ENCODE peak calls at places on chromosomes 12 and 14, in six cellular contexts. N is foreskin keratinocyte, C is neuronal stem cell, A is fibroblast of lung, O is cardiac muscle cell, Y is IMR-90. S is an unnamed sample.

GRCh38 chr12:88338486-88338885 is 196.4 kb downstream of the TMTC3 start:
- DNase-seq in N (no peak), C (no peak), A (peak; percentile 49), O (no peak), Y (no peak), S (no peak)

GRCh38 chr12:14810953-14811483 is 3.0 kb downstream of the SMCO3 start:
- DNase-seq in N (no peak), C (no peak), A (peak; percentile 27), O (no peak), Y (peak; percentile 33), S (no peak)

GRCh38 chr14:24054324-24054641 is 2.5 kb downstream of the CARMIL3 start:
- DNase-seq in N (no peak), C (no peak), A (no peak), O (no peak), Y (no peak), S (no peak)

GRCh38 chr14:64541261-64541970 is 875 bp downstream of the HSPA2 start:
- DNase-seq in N (no peak), C (no peak), A (peak; percentile 18), O (no peak), Y (no peak), S (peak; percentile 10)

GRCh38 chr14:80356413-80356812 is 145.1 kb upstream of the DIO2 start:
- DNase-seq in N (no peak), C (no peak), A (peak; percentile 24), O (peak; percentile 16), Y (peak; percentile 40), S (no peak)

GRCh38 chr14:104865069-104865630 is at the start of gene CEP170B:
- DNase-seq in N (no peak), C (no peak), A (peak; percentile 28), O (peak; percentile 63), Y (peak; percentile 21), S (peak; percentile 28)

GRCh38 chr14:81435578-81436295 is 35.6 kb upstream of the STON2 start:
- DNase-seq in N (peak; percentile 60), C (peak; percentile 70), A (peak; percentile 44), O (peak; percentile 83), Y (peak; percentile 2), S (no peak)

GRCh38 chr12:66232258-66232657 is 43.2 kb downstream of the IRAK3 start:
- DNase-seq in N (no peak), C (no peak), A (no peak), O (no peak), Y (no peak), S (no peak)

GRCh38 chr14:64501326-64502171 is 2.1 kb downstream of the ZBTB25 start:
- DNase-seq in N (no peak), C (no peak), A (peak; percentile 82), O (no peak), Y (peak; percentile 38), S (peak; percentile 3)

GRCh38 chr12:52771088-52771487 is 6.1 kb downstream of the KRT76 start:
- DNase-seq in N (no peak), C (no peak), A (no peak), O (no peak), Y (no peak), S (no peak)

GRCh38 chr14:57364659-57365450 is 25.5 kb upstream of the NAA30 start:
- DNase-seq in N (no peak), C (no peak), A (no peak), O (no peak), Y (no peak), S (no peak)

GRCh38 chr12:94618995-94619695 is 31.2 kb downstream of the TMCC3 start:
- DNase-seq in N (peak; percentile 99), C (no peak), A (peak; percentile 92), O (no peak), Y (peak; percentile 93), S (no peak)

GRCh38 chr12:42426733-42427132 is 100.8 kb downstream of the PPHLN1 start:
- DNase-seq in N (peak; percentile 62), C (no peak), A (peak; percentile 83), O (no peak), Y (peak; percentile 72), S (no peak)

GRCh38 chr12:14930299-14930698 is 8.0 kb downstream of the ERP27 start:
- DNase-seq in N (no peak), C (no peak), A (peak; percentile 29), O (no peak), Y (peak; percentile 27), S (no peak)

GRCh38 chr12:24226745-24227350 is 277.4 kb upstream of the SOX5 start:
- DNase-seq in N (peak; percentile 63), C (no peak), A (peak; percentile 96), O (no peak), Y (peak; percentile 91), S (no peak)

GRCh38 chr14:105097797-105098127 is 32.5 kb upstream of the GPR132 start:
- DNase-seq in N (no peak), C (no peak), A (no peak), O (no peak), Y (no peak), S (no peak)

GRCh38 chr12:111692575-111693210 is 6.8 kb downstream of the ACAD10 start:
- DNase-seq in N (no peak), C (no peak), A (no peak), O (no peak), Y (peak; percentile 15), S (no peak)

GRCh38 chr12:13001725-13002040 is 1.6 kb upstream of the HEBP1 start:
- DNase-seq in N (no peak), C (no peak), A (no peak), O (no peak), Y (no peak), S (no peak)

GRCh38 chr14:90969493-90970166 is 90.8 kb downstream of the RPS6KA5 start:
- DNase-seq in N (no peak), C (no peak), A (peak; percentile 10), O (no peak), Y (no peak), S (no peak)

GRCh38 chr12:13255792-13256704 is 59.5 kb downstream of the EMP1 start:
- DNase-seq in N (peak; percentile 69), C (peak; percentile 93), A (peak; percentile 88), O (peak; percentile 90), Y (peak; percentile 92), S (peak; percentile 75)

GRCh38 chr12:75890141-75890540 is 141.4 kb downstream of the PHLDA1 start:
- DNase-seq in N (no peak), C (no peak), A (peak; percentile 50), O (no peak), Y (peak; percentile 34), S (no peak)

GRCh38 chr12:122081108-122081696 is 2.6 kb downstream of the MLXIP start:
- DNase-seq in N (no peak), C (no peak), A (peak; percentile 62), O (no peak), Y (no peak), S (no peak)

GRCh38 chr14:76768201-76768656 is 7.0 kb downstream of the VASH1 start:
- DNase-seq in N (no peak), C (no peak), A (no peak), O (peak; percentile 84), Y (no peak), S (peak; percentile 70)

DNA sequence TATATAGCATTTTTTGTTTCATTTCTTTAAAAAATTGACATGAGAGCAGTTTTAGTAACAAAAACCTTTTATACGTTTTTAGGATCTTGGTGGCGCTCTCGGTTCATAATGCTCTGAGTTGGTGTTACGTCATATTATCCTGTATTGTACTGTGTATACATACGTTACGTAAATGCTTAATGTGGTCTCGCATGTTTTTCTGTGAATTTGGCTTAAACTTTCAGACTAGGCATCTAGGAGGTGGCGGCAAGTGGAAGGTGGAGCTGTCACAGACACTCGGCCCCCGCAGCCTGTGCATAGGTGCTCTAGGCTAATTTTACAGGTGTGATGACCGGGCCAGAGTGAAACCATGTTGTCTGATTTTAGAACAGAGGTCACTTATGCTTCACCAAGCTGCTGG is 60.0 kb downstream of the PPP2R5C start:
- DNase-seq in N (no peak), C (no peak), A (no peak), O (no peak), Y (no peak), S (peak; percentile 87)
- H3K27me3 ChIP-seq in N (no peaks in the 10 kb centered on the region), C (no peaks in the 10 kb centered on the region), A (no peaks in the 10 kb centered on the region), O (no peaks in the 10 kb centered on the region), Y (no peaks in the 10 kb centered on the region), S (no peaks in the 10 kb centered on the region)

GRCh38 chr12:132589856-132590255 is 20.5 kb downstream of the LRCOL1 start:
- DNase-seq in N (no peak), C (no peak), A (no peak), O (no peak), Y (no peak), S (peak; percentile 29)

GRCh38 chr12:132587781-132588180 is 22.6 kb downstream of the LRCOL1 start:
- DNase-seq in N (no peak), C (no peak), A (no peak), O (no peak), Y (no peak), S (no peak)

GRCh38 chr12:132586929-132587328 is 23.5 kb downstream of the LRCOL1 start:
- DNase-seq in N (no peak), C (no peak), A (no peak), O (no peak), Y (no peak), S (no peak)

GRCh38 chr12:132588821-132589669 is 21.3 kb downstream of the LRCOL1 start:
- DNase-seq in N (no peak), C (no peak), A (no peak), O (no peak), Y (peak; percentile 8), S (no peak)

GRCh38 chr12:132588319-132588718 is 22.1 kb downstream of the LRCOL1 start:
- DNase-seq in N (no peak), C (no peak), A (no peak), O (no peak), Y (no peak), S (no peak)
- H3K27me3 ChIP-seq in N (no peaks in the 10 kb centered on the region), C (peaks cover 39% of the 10 kb centered on the region), A (no peaks in the 10 kb centered on the region), O (peaks cover 96% of the 10 kb centered on the region), Y (peaks cover 6% of the 10 kb centered on the region), S (no peaks in the 10 kb centered on the region)

GRCh38 chr12:53971686-53972085 is 1.2 kb upstream of the HOXC11 start:
- DNase-seq in N (no peak), C (no peak), A (no peak), O (no peak), Y (no peak), S (no peak)

GRCh38 chr12:53972152-53972702 is 699 bp upstream of the HOXC11 start:
- DNase-seq in N (no peak), C (no peak), A (no peak), O (no peak), Y (no peak), S (no peak)

GRCh38 chr12:53970451-53970850 is 2.5 kb upstream of the HOXC11 start:
- DNase-seq in N (no peak), C (no peak), A (no peak), O (no peak), Y (no peak), S (no peak)

GRCh38 chr12:53969588-53970259 is 3.2 kb upstream of the HOXC11 start:
- DNase-seq in N (no peak), C (no peak), A (no peak), O (no peak), Y (no peak), S (no peak)

DNA sequence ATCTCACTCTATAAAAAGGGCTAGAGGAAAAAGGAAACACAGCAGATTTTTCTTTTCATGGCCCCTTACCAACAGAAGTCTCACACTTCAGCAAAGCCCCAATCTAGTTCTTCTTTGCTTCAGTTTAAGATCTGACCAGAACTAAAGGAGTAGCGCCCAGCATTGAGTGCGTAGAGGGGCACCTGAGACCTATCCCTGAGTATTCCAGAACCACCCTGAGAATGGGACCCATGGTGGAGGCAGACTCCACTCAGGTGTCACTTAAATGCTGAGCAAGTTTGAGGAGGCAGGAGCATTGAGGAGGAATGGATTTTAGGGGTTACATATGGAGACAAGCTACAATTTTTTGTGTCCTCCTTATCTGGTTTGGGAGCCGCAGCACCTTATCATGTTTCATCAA is 1.8 kb upstream of the HOXC11 start:
- DNase-seq in N (no peak), C (no peak), A (no peak), O (no peak), Y (no peak), S (no peak)
- H3K27me3 ChIP-seq in N (no peaks in the 10 kb centered on the region), C (peaks cover 100% of the 10 kb centered on the region), A (peaks cover 90% of the 10 kb centered on the region), O (peaks cover 100% of the 10 kb centered on the region), Y (peaks cover 99% of the 10 kb centered on the region), S (peaks cover 98% of the 10 kb centered on the region)

GRCh38 chr14:21852775-21853174 is 179.2 kb upstream of the OR4E1 start:
- DNase-seq in N (no peak), C (no peak), A (no peak), O (no peak), Y (no peak), S (no peak)
- H3K27me3 ChIP-seq in N (peaks cover 1% of the 10 kb centered on the region), C (no peaks in the 10 kb centered on the region), A (no peaks in the 10 kb centered on the region), O (no peaks in the 10 kb centered on the region), Y (no peaks in the 10 kb centered on the region), S (no peaks in the 10 kb centered on the region)